ENCODE peak calls at places on chromosomes 2 and 18, in four cellular contexts. Q is T-helper 9 cell, A is fibroblast of mammary gland, W is NCI-H2081. S is an unnamed sample.

GRCh38 chr2:42493885-42494433 is at the start of gene KCNG3:
- DNase-seq in Q (peak), W (peak), A (peak), S (peak)

GRCh38 chr18:23912356-23912755 is 102.2 kb upstream of the TTC39C start:
- DNase-seq in Q (no peak), W (no peak), A (peak), S (no peak)

GRCh38 chr18:55385770-55386169 is 202.2 kb downstream of the TCF4 start:
- DNase-seq in W (no peak), A (no peak), Q (no peak), S (no peak)

GRCh38 chr18:51654441-51655326 is 457.2 kb upstream of the MEX3C start:
- DNase-seq in Q (no peak), A (no peak), W (no peak), S (no peak)

GRCh38 chr2:232013701-232014353 is 52.3 kb downstream of the DIS3L2 start:
- DNase-seq in W (no peak), A (peak), Q (no peak), S (peak)

GRCh38 chr2:240960309-240960962 is 38.0 kb upstream of the SNED1 start:
- DNase-seq in W (no peak), A (peak), Q (no peak), S (no peak)

GRCh38 chr2:204869142-204869823 is 324.0 kb downstream of the PARD3B start:
- DNase-seq in Q (no peak), A (peak), W (no peak), S (no peak)

GRCh38 chr2:178449700-178450573 is 1.0 kb downstream of the PRKRA start:
- DNase-seq in W (no peak), Q (no peak), A (no peak), S (peak)

GRCh38 chr18:76056467-76057194 is 438.4 kb downstream of the ZNF516 start:
- DNase-seq in Q (no peak), W (no peak), A (peak), S (no peak)

GRCh38 chr2:150469706-150470105 is 17.8 kb downstream of the RND3 start:
- DNase-seq in A (no peak), Q (no peak), W (no peak), S (no peak)

GRCh38 chr18:58674863-58675472 is 3.7 kb downstream of the MALT1 start:
- DNase-seq in W (no peak), Q (no peak), A (no peak), S (no peak)

S was measured in HAP-1.